ENCODE peak calls at places on chromosomes 4 and X, in nine cellular contexts. E, R, I, A, H, J, C, N and Y are unnamed samples.
A peak's percentile ranks its signal among the peaks of the same experiment; 100 is the strongest.

GRCh38 chr4:121360496-121360895 is 20.3 kb downstream of the QRFPR start:
- DNase-seq in E (no peak), R (no peak), I (peak; percentile 12), A (no peak), H (peak; percentile 57), J (no peak), C (no peak), N (no peak), Y (no peak)

GRCh38 chr4:54277691-54278090 is 48.6 kb downstream of the PDGFRA start:
- DNase-seq in E (peak; percentile 38), R (no peak), I (peak; percentile 75), A (no peak), H (peak; percentile 82), J (no peak), C (no peak), N (no peak), Y (peak; percentile 33)

GRCh38 chrX:65635371-65635770 is 32.1 kb upstream of the MSN start:
- DNase-seq in E (peak; percentile 39), R (no peak), I (peak; percentile 40), A (peak; percentile 64), H (peak; percentile 49), J (no peak), C (peak; percentile 35), N (no peak), Y (no peak)

GRCh38 chrX:16491461-16491860 is 158.5 kb upstream of the S100G start:
- DNase-seq in E (no peak), R (no peak), I (peak; percentile 35), A (no peak), H (no peak), J (no peak), C (no peak), N (no peak), Y (no peak)

GRCh38 chrX:15451913-15452312 is 41.2 kb downstream of the PIR start:
- DNase-seq in E (peak; percentile 24), R (no peak), I (peak; percentile 29), A (peak; percentile 36), H (no peak), J (peak; percentile 65), C (peak; percentile 55), N (no peak), Y (peak; percentile 27)

GRCh38 chrX:42920752-42921151 is 142.8 kb upstream of the PPP1R2C start:
- DNase-seq in E (no peak), R (no peak), I (no peak), A (no peak), H (no peak), J (no peak), C (no peak), N (no peak), Y (no peak)

GRCh38 chr4:124279741-124280140 is 432.8 kb downstream of the ANKRD50 start:
- DNase-seq in E (no peak), R (no peak), I (no peak), A (no peak), H (no peak), J (no peak), C (no peak), N (no peak), Y (peak; percentile 19)

GRCh38 chr4:4762909-4763814 is 96.3 kb upstream of the MSX1 start:
- DNase-seq in E (no peak), R (no peak), I (peak; percentile 83), A (peak; percentile 18), H (peak; percentile 69), J (no peak), C (peak; percentile 25), N (no peak), Y (no peak)

GRCh38 chr4:150248181-150248580 is 169.9 kb downstream of the DCLK2 start:
- DNase-seq in E (no peak), R (no peak), I (no peak), A (no peak), H (no peak), J (no peak), C (no peak), N (no peak), Y (no peak)

GRCh38 chr4:181777518-181777917 is 465.7 kb upstream of the TENM3 start:
- DNase-seq in E (no peak), R (no peak), I (no peak), A (no peak), H (no peak), J (no peak), C (no peak), N (no peak), Y (no peak)

GRCh38 chr4:11475871-11476270 is 47.2 kb upstream of the HS3ST1 start:
- DNase-seq in E (no peak), R (no peak), I (peak; percentile 11), A (no peak), H (no peak), J (no peak), C (no peak), N (no peak), Y (no peak)

GRCh38 chr4:80155286-80155982 is 41.9 kb upstream of the PRDM8 start:
- DNase-seq in E (no peak), R (no peak), I (no peak), A (no peak), H (peak; percentile 19), J (no peak), C (no peak), N (no peak), Y (no peak)

GRCh38 chrX:67544281-67544680 is 460 bp downstream of the AR start:
- DNase-seq in E (peak; percentile 22), R (no peak), I (no peak), A (peak; percentile 21), H (peak; percentile 55), J (peak; percentile 66), C (peak; percentile 21), N (no peak), Y (peak; percentile 34)

GRCh38 chr4:111404673-111405072 is 740.6 kb upstream of the FAM241A start:
- DNase-seq in E (no peak), R (no peak), I (no peak), A (no peak), H (no peak), J (no peak), C (no peak), N (no peak), Y (no peak)

GRCh38 chr4:7202391-7202790 is 10.1 kb downstream of the SORCS2 start:
- DNase-seq in E (no peak), R (no peak), I (peak; percentile 53), A (no peak), H (peak; percentile 68), J (no peak), C (no peak), N (no peak), Y (no peak)

GRCh38 chr4:47562297-47562696 is 77.2 kb downstream of the ATP10D start:
- DNase-seq in E (no peak), R (no peak), I (no peak), A (no peak), H (no peak), J (no peak), C (no peak), N (no peak), Y (no peak)

GRCh38 chrX:139299309-139299708 is 231.2 kb upstream of the F9 start:
- DNase-seq in E (no peak), R (no peak), I (no peak), A (no peak), H (no peak), J (no peak), C (no peak), N (no peak), Y (no peak)

GRCh38 chr4:166064706-166065105 is 191.7 kb downstream of the TLL1 start:
- DNase-seq in E (no peak), R (no peak), I (no peak), A (no peak), H (no peak), J (no peak), C (no peak), N (no peak), Y (no peak)

GRCh38 chr4:8152865-8153257 is 5.8 kb downstream of the ABLIM2 start:
- DNase-seq in E (no peak), R (no peak), I (no peak), A (no peak), H (no peak), J (peak; percentile 76), C (no peak), N (no peak), Y (no peak)

GRCh38 chr4:76198411-76199237 is 15.0 kb downstream of the SCARB2 start:
- DNase-seq in E (peak; percentile 67), R (peak; percentile 79), I (peak; percentile 91), A (peak; percentile 73), H (peak; percentile 87), J (peak; percentile 70), C (peak; percentile 69), N (no peak), Y (peak; percentile 90)
- H3K4me1 ChIP-seq in E (peaks cover 84% of the 10 kb centered on the region), R (peaks cover 19% of the 10 kb centered on the region), I (peaks cover 33% of the 10 kb centered on the region), A (peaks cover 30% of the 10 kb centered on the region), H (peaks cover 55% of the 10 kb centered on the region), J (peaks cover 95% of the 10 kb centered on the region), C (peaks cover 28% of the 10 kb centered on the region), N (peaks cover 78% of the 10 kb centered on the region), Y (peaks cover 53% of the 10 kb centered on the region)

GRCh38 chr4:30722916-30723270 is 2.7 kb downstream of the PCDH7 start:
- DNase-seq in E (peak; percentile 22), R (no peak), I (no peak), A (no peak), H (no peak), J (no peak), C (no peak), N (no peak), Y (no peak)
- H3K27me3 ChIP-seq in E (no peaks in the 10 kb centered on the region), R (no peaks in the 10 kb centered on the region), I (no peaks in the 10 kb centered on the region), A (no peaks in the 10 kb centered on the region), H (peaks cover 46% of the 10 kb centered on the region), J (peaks cover 64% of the 10 kb centered on the region), C (no peaks in the 10 kb centered on the region), N (peaks cover 36% of the 10 kb centered on the region), Y (no peaks in the 10 kb centered on the region)

GRCh38 chr4:2947926-2948325 is 15.3 kb downstream of the NOP14 start:
- DNase-seq in E (no peak), R (no peak), I (no peak), A (no peak), H (no peak), J (no peak), C (no peak), N (no peak), Y (no peak)

GRCh38 chr4:2946812-2947600 is 16.2 kb downstream of the NOP14 start:
- DNase-seq in E (no peak), R (peak; percentile 73), I (no peak), A (no peak), H (no peak), J (no peak), C (no peak), N (no peak), Y (no peak)

GRCh38 chr4:2948895-2949781 is 14.1 kb downstream of the NOP14 start:
- DNase-seq in E (no peak), R (peak; percentile 54), I (peak; percentile 33), A (no peak), H (peak; percentile 50), J (peak; percentile 60), C (no peak), N (no peak), Y (no peak)

GRCh38 chr4:2950221-2950989 is 12.8 kb downstream of the NOP14 start:
- DNase-seq in E (no peak), R (no peak), I (no peak), A (no peak), H (no peak), J (peak; percentile 40), C (no peak), N (no peak), Y (no peak)

GRCh38 chr4:2949782-2950125 is 13.5 kb downstream of the NOP14 start:
- DNase-seq in E (no peak), R (no peak), I (no peak), A (no peak), H (no peak), J (no peak), C (no peak), N (no peak), Y (no peak)
- H3K36me3 ChIP-seq in E (peaks cover 96% of the 10 kb centered on the region), R (peaks cover 13% of the 10 kb centered on the region), I (peaks cover 67% of the 10 kb centered on the region), A (no peaks in the 10 kb centered on the region), H (peaks cover 61% of the 10 kb centered on the region), J (peaks cover 99% of the 10 kb centered on the region), C (no peaks in the 10 kb centered on the region), N (peaks cover 100% of the 10 kb centered on the region), Y (peaks cover 31% of the 10 kb centered on the region)

GRCh38 chrX:41515376-41515775 is 68.2 kb downstream of the NYX start:
- DNase-seq in E (no peak), R (no peak), I (no peak), A (no peak), H (no peak), J (no peak), C (no peak), N (no peak), Y (no peak)
- H3K4me1 ChIP-seq in E (peaks cover 8% of the 10 kb centered on the region), R (no peaks in the 10 kb centered on the region), I (peaks cover 9% of the 10 kb centered on the region), A (peaks cover 5% of the 10 kb centered on the region), H (no peaks in the 10 kb centered on the region), J (no peaks in the 10 kb centered on the region), C (no peaks in the 10 kb centered on the region), N (no peaks in the 10 kb centered on the region), Y (no peaks in the 10 kb centered on the region)